ENCODE peak calls at places on chromosomes 16 and 17, in six cellular contexts. One of them, this sample, is unnamed.

GRCh38 chr16:88407807-88408206 is 25.0 kb downstream of the ZNF469 start:
- DNase-seq in NCI-H774: no peak
- DNase-seq in stimulated activated CD8-positive, alpha-beta memory T cell treated with anti-CD3 and anti-CD28 coated beads, Interleukin-2, amount 100 ng/mL, for 1 hour: no peak
- DNase-seq in posterior cingulate gyrus: no peak
- DNase-seq in amniotic epithelial cell: no peak
- DNase-seq in AG09309: no peak
- DNase-seq in this sample: no peak

GRCh38 chr16:56317998-56318912 is 107.1 kb downstream of the AMFR start:
- DNase-seq in NCI-H774: peak
- DNase-seq in stimulated activated CD8-positive, alpha-beta memory T cell treated with anti-CD3 and anti-CD28 coated beads, Interleukin-2, amount 100 ng/mL, for 1 hour: peak
- DNase-seq in posterior cingulate gyrus: peak
- DNase-seq in amniotic epithelial cell: peak
- DNase-seq in AG09309: peak
- DNase-seq in this sample: peak

GRCh38 chr17:80833952-80834895 is 157.4 kb upstream of the CHMP6 start:
- DNase-seq in NCI-H774: no peak
- DNase-seq in stimulated activated CD8-positive, alpha-beta memory T cell treated with anti-CD3 and anti-CD28 coated beads, Interleukin-2, amount 100 ng/mL, for 1 hour: no peak
- DNase-seq in posterior cingulate gyrus: no peak
- DNase-seq in amniotic epithelial cell: peak
- DNase-seq in AG09309: peak
- DNase-seq in this sample: no peak

GRCh38 chr17:2952174-2952845 is 111.1 kb downstream of the OR1D5 start:
- DNase-seq in NCI-H774: no peak
- DNase-seq in stimulated activated CD8-positive, alpha-beta memory T cell treated with anti-CD3 and anti-CD28 coated beads, Interleukin-2, amount 100 ng/mL, for 1 hour: no peak
- DNase-seq in posterior cingulate gyrus: no peak
- DNase-seq in amniotic epithelial cell: no peak
- DNase-seq in AG09309: no peak
- DNase-seq in this sample: no peak

GRCh38 chr17:60599220-60599619 is 773 bp upstream of the PPM1D start:
- DNase-seq in NCI-H774: no peak
- DNase-seq in stimulated activated CD8-positive, alpha-beta memory T cell treated with anti-CD3 and anti-CD28 coated beads, Interleukin-2, amount 100 ng/mL, for 1 hour: no peak
- DNase-seq in posterior cingulate gyrus: no peak
- DNase-seq in amniotic epithelial cell: no peak
- DNase-seq in AG09309: no peak
- DNase-seq in this sample: no peak

GRCh38 chr17:18033442-18034099 is 5.4 kb downstream of the ATPAF2 start:
- DNase-seq in NCI-H774: peak
- DNase-seq in stimulated activated CD8-positive, alpha-beta memory T cell treated with anti-CD3 and anti-CD28 coated beads, Interleukin-2, amount 100 ng/mL, for 1 hour: peak
- DNase-seq in posterior cingulate gyrus: no peak
- DNase-seq in amniotic epithelial cell: peak
- DNase-seq in AG09309: peak
- DNase-seq in this sample: peak

GRCh38 chr17:20098314-20098713 is 89.2 kb downstream of the SPECC1 start:
- DNase-seq in NCI-H774: no peak
- DNase-seq in stimulated activated CD8-positive, alpha-beta memory T cell treated with anti-CD3 and anti-CD28 coated beads, Interleukin-2, amount 100 ng/mL, for 1 hour: no peak
- DNase-seq in posterior cingulate gyrus: no peak
- DNase-seq in amniotic epithelial cell: no peak
- DNase-seq in AG09309: no peak
- DNase-seq in this sample: no peak

GRCh38 chr16:88613911-88614817 is 24.2 kb upstream of the IL17C start:
- DNase-seq in NCI-H774: no peak
- DNase-seq in stimulated activated CD8-positive, alpha-beta memory T cell treated with anti-CD3 and anti-CD28 coated beads, Interleukin-2, amount 100 ng/mL, for 1 hour: no peak
- DNase-seq in posterior cingulate gyrus: no peak
- DNase-seq in amniotic epithelial cell: peak
- DNase-seq in AG09309: no peak
- DNase-seq in this sample: no peak

GRCh38 chr17:38354466-38354865 is 2.8 kb downstream of the SOCS7 start:
- DNase-seq in NCI-H774: no peak
- DNase-seq in stimulated activated CD8-positive, alpha-beta memory T cell treated with anti-CD3 and anti-CD28 coated beads, Interleukin-2, amount 100 ng/mL, for 1 hour: no peak
- DNase-seq in posterior cingulate gyrus: no peak
- DNase-seq in amniotic epithelial cell: no peak
- DNase-seq in AG09309: no peak
- DNase-seq in this sample: no peak

GRCh38 chr17:76385892-76386786 is 1.7 kb downstream of the SPHK1 start:
- DNase-seq in NCI-H774: peak
- DNase-seq in stimulated activated CD8-positive, alpha-beta memory T cell treated with anti-CD3 and anti-CD28 coated beads, Interleukin-2, amount 100 ng/mL, for 1 hour: peak
- DNase-seq in posterior cingulate gyrus: peak
- DNase-seq in amniotic epithelial cell: peak
- DNase-seq in AG09309: no peak
- DNase-seq in this sample: peak

GRCh38 chr16:63217011-63217410 is 1180.8 kb upstream of the CDH8 start:
- DNase-seq in NCI-H774: no peak
- DNase-seq in stimulated activated CD8-positive, alpha-beta memory T cell treated with anti-CD3 and anti-CD28 coated beads, Interleukin-2, amount 100 ng/mL, for 1 hour: no peak
- DNase-seq in posterior cingulate gyrus: no peak
- DNase-seq in amniotic epithelial cell: no peak
- DNase-seq in AG09309: no peak
- DNase-seq in this sample: no peak

GRCh38 chr16:57300387-57301125 is 16.1 kb upstream of the PLLP start:
- DNase-seq in NCI-H774: peak
- DNase-seq in stimulated activated CD8-positive, alpha-beta memory T cell treated with anti-CD3 and anti-CD28 coated beads, Interleukin-2, amount 100 ng/mL, for 1 hour: peak
- DNase-seq in posterior cingulate gyrus: peak
- DNase-seq in amniotic epithelial cell: peak
- DNase-seq in AG09309: peak
- DNase-seq in this sample: peak

GRCh38 chr16:24921229-24921628 is 75.5 kb downstream of the SLC5A11 start:
- DNase-seq in NCI-H774: no peak
- DNase-seq in stimulated activated CD8-positive, alpha-beta memory T cell treated with anti-CD3 and anti-CD28 coated beads, Interleukin-2, amount 100 ng/mL, for 1 hour: no peak
- DNase-seq in posterior cingulate gyrus: no peak
- DNase-seq in amniotic epithelial cell: no peak
- DNase-seq in AG09309: no peak
- DNase-seq in this sample: no peak

GRCh38 chr16:84927621-84928591 is 83.4 kb downstream of the ZDHHC7 start:
- DNase-seq in NCI-H774: no peak
- DNase-seq in stimulated activated CD8-positive, alpha-beta memory T cell treated with anti-CD3 and anti-CD28 coated beads, Interleukin-2, amount 100 ng/mL, for 1 hour: no peak
- DNase-seq in posterior cingulate gyrus: no peak
- DNase-seq in amniotic epithelial cell: no peak
- DNase-seq in AG09309: no peak
- DNase-seq in this sample: no peak

GRCh38 chr16:15643453-15644305 is 725 bp upstream of the MARF1 start:
- DNase-seq in NCI-H774: peak
- DNase-seq in stimulated activated CD8-positive, alpha-beta memory T cell treated with anti-CD3 and anti-CD28 coated beads, Interleukin-2, amount 100 ng/mL, for 1 hour: no peak
- DNase-seq in posterior cingulate gyrus: no peak
- DNase-seq in amniotic epithelial cell: peak
- DNase-seq in AG09309: peak
- DNase-seq in this sample: no peak

GRCh38 chr16:48592839-48593429 is 17.0 kb downstream of the N4BP1 start:
- DNase-seq in NCI-H774: no peak
- DNase-seq in stimulated activated CD8-positive, alpha-beta memory T cell treated with anti-CD3 and anti-CD28 coated beads, Interleukin-2, amount 100 ng/mL, for 1 hour: no peak
- DNase-seq in posterior cingulate gyrus: no peak
- DNase-seq in amniotic epithelial cell: no peak
- DNase-seq in AG09309: no peak
- DNase-seq in this sample: no peak

GRCh38 chr17:67111808-67112207 is 67.5 kb downstream of the CACNG1 start:
- DNase-seq in NCI-H774: no peak
- DNase-seq in stimulated activated CD8-positive, alpha-beta memory T cell treated with anti-CD3 and anti-CD28 coated beads, Interleukin-2, amount 100 ng/mL, for 1 hour: no peak
- DNase-seq in posterior cingulate gyrus: no peak
- DNase-seq in amniotic epithelial cell: no peak
- DNase-seq in AG09309: no peak
- DNase-seq in this sample: no peak

GRCh38 chr17:47704116-47704515 is 10.2 kb downstream of the TBKBP1 start:
- DNase-seq in NCI-H774: no peak
- DNase-seq in stimulated activated CD8-positive, alpha-beta memory T cell treated with anti-CD3 and anti-CD28 coated beads, Interleukin-2, amount 100 ng/mL, for 1 hour: no peak
- DNase-seq in posterior cingulate gyrus: no peak
- DNase-seq in amniotic epithelial cell: no peak
- DNase-seq in AG09309: no peak
- DNase-seq in this sample: no peak

GRCh38 chr17:58535431-58535830 is 21.0 kb upstream of the MTMR4 start:
- DNase-seq in NCI-H774: no peak
- DNase-seq in stimulated activated CD8-positive, alpha-beta memory T cell treated with anti-CD3 and anti-CD28 coated beads, Interleukin-2, amount 100 ng/mL, for 1 hour: no peak
- DNase-seq in posterior cingulate gyrus: no peak
- DNase-seq in amniotic epithelial cell: no peak
- DNase-seq in AG09309: no peak
- DNase-seq in this sample: peak

GRCh38 chr16:57118461-57119084 is 26.2 kb downstream of the CPNE2 start:
- DNase-seq in NCI-H774: no peak
- DNase-seq in stimulated activated CD8-positive, alpha-beta memory T cell treated with anti-CD3 and anti-CD28 coated beads, Interleukin-2, amount 100 ng/mL, for 1 hour: no peak
- DNase-seq in posterior cingulate gyrus: no peak
- DNase-seq in amniotic epithelial cell: no peak
- DNase-seq in AG09309: no peak
- DNase-seq in this sample: no peak

GRCh38 chr16:57167951-57168350 is 17.9 kb downstream of the PSME3IP1 start:
- DNase-seq in NCI-H774: no peak
- DNase-seq in stimulated activated CD8-positive, alpha-beta memory T cell treated with anti-CD3 and anti-CD28 coated beads, Interleukin-2, amount 100 ng/mL, for 1 hour: no peak
- DNase-seq in posterior cingulate gyrus: no peak
- DNase-seq in amniotic epithelial cell: peak
- DNase-seq in AG09309: peak
- DNase-seq in this sample: no peak

GRCh38 chr17:68457168-68457538 is at the start of gene WIPI1:
- DNase-seq in NCI-H774: no peak
- DNase-seq in stimulated activated CD8-positive, alpha-beta memory T cell treated with anti-CD3 and anti-CD28 coated beads, Interleukin-2, amount 100 ng/mL, for 1 hour: no peak
- DNase-seq in posterior cingulate gyrus: no peak
- DNase-seq in amniotic epithelial cell: no peak
- DNase-seq in AG09309: no peak
- DNase-seq in this sample: no peak

GRCh38 chr16:4391635-4392381 is 20.2 kb downstream of the VASN start:
- DNase-seq in NCI-H774: no peak
- DNase-seq in stimulated activated CD8-positive, alpha-beta memory T cell treated with anti-CD3 and anti-CD28 coated beads, Interleukin-2, amount 100 ng/mL, for 1 hour: no peak
- DNase-seq in posterior cingulate gyrus: no peak
- DNase-seq in amniotic epithelial cell: no peak
- DNase-seq in AG09309: no peak
- DNase-seq in this sample: no peak

This sample was measured in HS-27A.